ENCODE peak calls at places on chromosome 10, in ten cellular contexts. One of them, this sample, is unnamed.
A peak's percentile ranks its signal among the peaks of the same experiment; 100 is the strongest.

GRCh38 chr10:22825841-22826240 is 102.0 kb upstream of the ARMC3 start:
- DNase-seq in aorta: peak; percentile 68
- DNase-seq in CD8-positive, alpha-beta T cell: no peak
- DNase-seq in MM.1S: no peak
- DNase-seq in uterus: no peak
- DNase-seq in tibial nerve: no peak
- DNase-seq in PC-3: peak; percentile 73
- DNase-seq in mammary epithelial cell: no peak
- DNase-seq in small intestine: peak; percentile 45
- DNase-seq in Peyer's patch: no peak
- DNase-seq in this sample: no peak

GRCh38 chr10:84356951-84357350 is 28.6 kb downstream of the CCSER2 start:
- DNase-seq in mammary epithelial cell: no peak
- DNase-seq in Peyer's patch: no peak
- DNase-seq in MM.1S: no peak
- DNase-seq in tibial nerve: no peak
- DNase-seq in uterus: no peak
- DNase-seq in CD8-positive, alpha-beta T cell: no peak
- DNase-seq in small intestine: no peak
- DNase-seq in PC-3: no peak
- DNase-seq in aorta: no peak
- DNase-seq in this sample: no peak

GRCh38 chr10:62171791-62172190 is 96.9 kb downstream of the RTKN2 start:
- DNase-seq in MM.1S: no peak
- DNase-seq in PC-3: peak; percentile 81
- DNase-seq in CD8-positive, alpha-beta T cell: no peak
- DNase-seq in aorta: no peak
- DNase-seq in mammary epithelial cell: no peak
- DNase-seq in uterus: no peak
- DNase-seq in Peyer's patch: no peak
- DNase-seq in tibial nerve: no peak
- DNase-seq in small intestine: no peak
- DNase-seq in this sample: no peak

GRCh38 chr10:19922236-19922963 is 106.2 kb downstream of the PLXDC2 start:
- DNase-seq in mammary epithelial cell: peak; percentile 91
- DNase-seq in Peyer's patch: no peak
- DNase-seq in CD8-positive, alpha-beta T cell: no peak
- DNase-seq in uterus: peak; percentile 46
- DNase-seq in PC-3: peak; percentile 25
- DNase-seq in MM.1S: no peak
- DNase-seq in tibial nerve: no peak
- DNase-seq in aorta: no peak
- DNase-seq in small intestine: peak; percentile 86
- DNase-seq in this sample: peak; percentile 49

GRCh38 chr10:96646251-96646740 is 59.5 kb upstream of the TM9SF3 start:
- DNase-seq in mammary epithelial cell: no peak
- DNase-seq in small intestine: no peak
- DNase-seq in PC-3: no peak
- DNase-seq in CD8-positive, alpha-beta T cell: no peak
- DNase-seq in Peyer's patch: no peak
- DNase-seq in tibial nerve: no peak
- DNase-seq in uterus: no peak
- DNase-seq in MM.1S: no peak
- DNase-seq in aorta: no peak
- DNase-seq in this sample: no peak

GRCh38 chr10:69202332-69202731 is 17.8 kb upstream of the HKDC1 start:
- DNase-seq in CD8-positive, alpha-beta T cell: no peak
- DNase-seq in PC-3: no peak
- DNase-seq in aorta: no peak
- DNase-seq in mammary epithelial cell: no peak
- DNase-seq in uterus: no peak
- DNase-seq in MM.1S: peak; percentile 24
- DNase-seq in tibial nerve: no peak
- DNase-seq in Peyer's patch: no peak
- DNase-seq in small intestine: no peak
- DNase-seq in this sample: no peak

GRCh38 chr10:101588879-101589278 is 758 bp downstream of the DPCD start:
- DNase-seq in aorta: peak; percentile 29
- DNase-seq in tibial nerve: no peak
- DNase-seq in MM.1S: no peak
- DNase-seq in mammary epithelial cell: peak; percentile 20
- DNase-seq in PC-3: no peak
- DNase-seq in small intestine: peak; percentile 44
- DNase-seq in CD8-positive, alpha-beta T cell: no peak
- DNase-seq in uterus: no peak
- DNase-seq in Peyer's patch: no peak
- DNase-seq in this sample: no peak

GRCh38 chr10:122646511-122647382 is 52.9 kb downstream of the C10orf120 start:
- DNase-seq in PC-3: no peak
- DNase-seq in uterus: no peak
- DNase-seq in mammary epithelial cell: no peak
- DNase-seq in aorta: no peak
- DNase-seq in small intestine: peak; percentile 11
- DNase-seq in CD8-positive, alpha-beta T cell: no peak
- DNase-seq in tibial nerve: no peak
- DNase-seq in Peyer's patch: no peak
- DNase-seq in MM.1S: no peak
- DNase-seq in this sample: peak; percentile 30

GRCh38 chr10:60048146-60048545 is 141.8 kb upstream of the CCDC6 start:
- DNase-seq in small intestine: no peak
- DNase-seq in CD8-positive, alpha-beta T cell: no peak
- DNase-seq in aorta: no peak
- DNase-seq in PC-3: peak; percentile 87
- DNase-seq in mammary epithelial cell: peak; percentile 18
- DNase-seq in Peyer's patch: no peak
- DNase-seq in uterus: no peak
- DNase-seq in MM.1S: no peak
- DNase-seq in tibial nerve: no peak
- DNase-seq in this sample: peak; percentile 1

GRCh38 chr10:19347592-19347991 is 299.0 kb downstream of the MALRD1 start:
- DNase-seq in uterus: no peak
- DNase-seq in CD8-positive, alpha-beta T cell: no peak
- DNase-seq in MM.1S: no peak
- DNase-seq in PC-3: peak; percentile 4
- DNase-seq in small intestine: peak; percentile 13
- DNase-seq in aorta: no peak
- DNase-seq in Peyer's patch: no peak
- DNase-seq in tibial nerve: no peak
- DNase-seq in mammary epithelial cell: peak; percentile 0
- DNase-seq in this sample: no peak

GRCh38 chr10:101567165-101568006 is 20.7 kb downstream of the POLL start:
- DNase-seq in mammary epithelial cell: peak; percentile 15
- DNase-seq in CD8-positive, alpha-beta T cell: no peak
- DNase-seq in PC-3: no peak
- DNase-seq in uterus: peak; percentile 1
- DNase-seq in small intestine: no peak
- DNase-seq in Peyer's patch: peak; percentile 31
- DNase-seq in MM.1S: no peak
- DNase-seq in tibial nerve: no peak
- DNase-seq in aorta: no peak
- DNase-seq in this sample: no peak

GRCh38 chr10:110007701-110008517 is at the start of gene ADD3:
- DNase-seq in PC-3: peak; percentile 47
- DNase-seq in aorta: peak; percentile 96
- DNase-seq in tibial nerve: peak; percentile 94
- DNase-seq in Peyer's patch: peak; percentile 94
- DNase-seq in CD8-positive, alpha-beta T cell: peak; percentile 95
- DNase-seq in small intestine: peak; percentile 90
- DNase-seq in mammary epithelial cell: peak; percentile 69
- DNase-seq in uterus: peak; percentile 97
- DNase-seq in MM.1S: peak; percentile 89
- DNase-seq in this sample: peak; percentile 86

GRCh38 chr10:38143587-38143986 is 49.5 kb downstream of the ZNF37A start:
- DNase-seq in uterus: no peak
- DNase-seq in mammary epithelial cell: no peak
- DNase-seq in PC-3: no peak
- DNase-seq in Peyer's patch: no peak
- DNase-seq in small intestine: no peak
- DNase-seq in aorta: no peak
- DNase-seq in CD8-positive, alpha-beta T cell: no peak
- DNase-seq in MM.1S: no peak
- DNase-seq in tibial nerve: no peak
- DNase-seq in this sample: no peak

GRCh38 chr10:22597142-22597541 is 117.2 kb downstream of the PIP4K2A start:
- DNase-seq in small intestine: peak; percentile 56
- DNase-seq in aorta: no peak
- DNase-seq in mammary epithelial cell: no peak
- DNase-seq in tibial nerve: no peak
- DNase-seq in MM.1S: no peak
- DNase-seq in uterus: no peak
- DNase-seq in CD8-positive, alpha-beta T cell: no peak
- DNase-seq in PC-3: no peak
- DNase-seq in Peyer's patch: no peak
- DNase-seq in this sample: no peak

GRCh38 chr10:120632936-120633335 is 175.9 kb downstream of the PLPP4 start:
- DNase-seq in Peyer's patch: no peak
- DNase-seq in mammary epithelial cell: no peak
- DNase-seq in aorta: no peak
- DNase-seq in MM.1S: no peak
- DNase-seq in uterus: no peak
- DNase-seq in small intestine: no peak
- DNase-seq in PC-3: no peak
- DNase-seq in tibial nerve: no peak
- DNase-seq in CD8-positive, alpha-beta T cell: no peak
- DNase-seq in this sample: no peak

GRCh38 chr10:120632047-120632446 is 175.0 kb downstream of the PLPP4 start:
- DNase-seq in uterus: no peak
- DNase-seq in small intestine: no peak
- DNase-seq in tibial nerve: no peak
- DNase-seq in mammary epithelial cell: no peak
- DNase-seq in aorta: no peak
- DNase-seq in MM.1S: no peak
- DNase-seq in PC-3: peak; percentile 45
- DNase-seq in CD8-positive, alpha-beta T cell: no peak
- DNase-seq in Peyer's patch: no peak
- DNase-seq in this sample: no peak

GRCh38 chr10:120630266-120630665 is 173.2 kb downstream of the PLPP4 start:
- DNase-seq in MM.1S: no peak
- DNase-seq in PC-3: no peak
- DNase-seq in CD8-positive, alpha-beta T cell: no peak
- DNase-seq in tibial nerve: no peak
- DNase-seq in mammary epithelial cell: no peak
- DNase-seq in uterus: no peak
- DNase-seq in small intestine: no peak
- DNase-seq in aorta: no peak
- DNase-seq in Peyer's patch: no peak
- DNase-seq in this sample: no peak

GRCh38 chr10:120634629-120635028 is 177.6 kb downstream of the PLPP4 start:
- DNase-seq in tibial nerve: no peak
- DNase-seq in small intestine: no peak
- DNase-seq in Peyer's patch: no peak
- DNase-seq in uterus: no peak
- DNase-seq in mammary epithelial cell: no peak
- DNase-seq in aorta: no peak
- DNase-seq in CD8-positive, alpha-beta T cell: no peak
- DNase-seq in MM.1S: no peak
- DNase-seq in PC-3: no peak
- DNase-seq in this sample: no peak
- H3K36me3 ChIP-seq in tibial nerve: no peaks in the 10 kb centered on the region
- H3K36me3 ChIP-seq in small intestine: no peaks in the 10 kb centered on the region
- H3K36me3 ChIP-seq in Peyer's patch: no peaks in the 10 kb centered on the region
- H3K36me3 ChIP-seq in uterus: no peaks in the 10 kb centered on the region
- H3K36me3 ChIP-seq in mammary epithelial cell: no peaks in the 10 kb centered on the region
- H3K36me3 ChIP-seq in aorta: no peaks in the 10 kb centered on the region
- H3K36me3 ChIP-seq in CD8-positive, alpha-beta T cell: no peaks in the 10 kb centered on the region
- H3K36me3 ChIP-seq in MM.1S: no peaks in the 10 kb centered on the region
- H3K36me3 ChIP-seq in PC-3: no peaks in the 10 kb centered on the region
- H3K36me3 ChIP-seq in this sample: no peaks in the 10 kb centered on the region

GRCh38 chr10:102863660-102864059 is 5.6 kb upstream of the AS3MT start:
- DNase-seq in Peyer's patch: no peak
- DNase-seq in aorta: no peak
- DNase-seq in uterus: no peak
- DNase-seq in mammary epithelial cell: no peak
- DNase-seq in CD8-positive, alpha-beta T cell: no peak
- DNase-seq in MM.1S: no peak
- DNase-seq in tibial nerve: no peak
- DNase-seq in small intestine: no peak
- DNase-seq in PC-3: no peak
- DNase-seq in this sample: no peak

GRCh38 chr10:102870221-102870620 is 951 bp downstream of the AS3MT start:
- DNase-seq in MM.1S: no peak
- DNase-seq in aorta: no peak
- DNase-seq in Peyer's patch: no peak
- DNase-seq in tibial nerve: no peak
- DNase-seq in small intestine: no peak
- DNase-seq in CD8-positive, alpha-beta T cell: no peak
- DNase-seq in PC-3: no peak
- DNase-seq in uterus: no peak
- DNase-seq in mammary epithelial cell: no peak
- DNase-seq in this sample: no peak

GRCh38 chr10:102865620-102866019 is 3.6 kb upstream of the AS3MT start:
- DNase-seq in tibial nerve: no peak
- DNase-seq in mammary epithelial cell: no peak
- DNase-seq in CD8-positive, alpha-beta T cell: no peak
- DNase-seq in small intestine: no peak
- DNase-seq in aorta: no peak
- DNase-seq in MM.1S: no peak
- DNase-seq in uterus: no peak
- DNase-seq in PC-3: no peak
- DNase-seq in Peyer's patch: no peak
- DNase-seq in this sample: no peak

GRCh38 chr10:102869290-102870198 is at the start of gene AS3MT:
- DNase-seq in tibial nerve: no peak
- DNase-seq in mammary epithelial cell: no peak
- DNase-seq in MM.1S: no peak
- DNase-seq in small intestine: peak; percentile 28
- DNase-seq in CD8-positive, alpha-beta T cell: no peak
- DNase-seq in uterus: peak; percentile 58
- DNase-seq in aorta: peak; percentile 61
- DNase-seq in PC-3: peak; percentile 23
- DNase-seq in Peyer's patch: peak; percentile 51
- DNase-seq in this sample: peak; percentile 54

GRCh38 chr10:102868976-102869289 is 337 bp upstream of the AS3MT start:
- DNase-seq in tibial nerve: no peak
- DNase-seq in Peyer's patch: no peak
- DNase-seq in PC-3: no peak
- DNase-seq in MM.1S: no peak
- DNase-seq in uterus: no peak
- DNase-seq in mammary epithelial cell: no peak
- DNase-seq in small intestine: no peak
- DNase-seq in aorta: no peak
- DNase-seq in CD8-positive, alpha-beta T cell: no peak
- DNase-seq in this sample: no peak
- H3K4me3 ChIP-seq in tibial nerve: peak overlapping the region; percentile 52
- H3K4me3 ChIP-seq in Peyer's patch: peak overlapping the region; percentile 61
- H3K4me3 ChIP-seq in PC-3: peak overlapping the region; percentile 69
- H3K4me3 ChIP-seq in MM.1S: no peak overlapping the region
- H3K4me3 ChIP-seq in uterus: peak overlapping the region; percentile 44
- H3K4me3 ChIP-seq in mammary epithelial cell: peak overlapping the region; percentile 43
- H3K4me3 ChIP-seq in small intestine: peak overlapping the region; percentile 42
- H3K4me3 ChIP-seq in aorta: peak overlapping the region; percentile 36
- H3K4me3 ChIP-seq in CD8-positive, alpha-beta T cell: no peak overlapping the region
- H3K4me3 ChIP-seq in this sample: peak overlapping the region; percentile 42

GRCh38 chr10:108597031-108597430 is 1326.3 kb downstream of the XPNPEP1 start:
- DNase-seq in MM.1S: no peak
- DNase-seq in tibial nerve: no peak
- DNase-seq in Peyer's patch: no peak
- DNase-seq in PC-3: peak; percentile 77
- DNase-seq in small intestine: no peak
- DNase-seq in aorta: no peak
- DNase-seq in CD8-positive, alpha-beta T cell: no peak
- DNase-seq in mammary epithelial cell: no peak
- DNase-seq in uterus: no peak
- DNase-seq in this sample: no peak
- H3K9me3 ChIP-seq in MM.1S: no peaks in the 10 kb centered on the region
- H3K9me3 ChIP-seq in tibial nerve: no peaks in the 10 kb centered on the region
- H3K9me3 ChIP-seq in Peyer's patch: no peaks in the 10 kb centered on the region
- H3K9me3 ChIP-seq in PC-3: no peaks in the 10 kb centered on the region
- H3K9me3 ChIP-seq in small intestine: no peaks in the 10 kb centered on the region
- H3K9me3 ChIP-seq in aorta: no peaks in the 10 kb centered on the region
- H3K9me3 ChIP-seq in CD8-positive, alpha-beta T cell: no peaks in the 10 kb centered on the region
- H3K9me3 ChIP-seq in mammary epithelial cell: peaks cover 6% of the 10 kb centered on the region
- H3K9me3 ChIP-seq in uterus: no peaks in the 10 kb centered on the region
- H3K9me3 ChIP-seq in this sample: no peaks in the 10 kb centered on the region

GRCh38 chr10:67978749-67979148 is 94.3 kb downstream of the SIRT1 start:
- DNase-seq in uterus: no peak
- DNase-seq in Peyer's patch: no peak
- DNase-seq in MM.1S: no peak
- DNase-seq in PC-3: no peak
- DNase-seq in mammary epithelial cell: no peak
- DNase-seq in aorta: no peak
- DNase-seq in tibial nerve: no peak
- DNase-seq in CD8-positive, alpha-beta T cell: no peak
- DNase-seq in small intestine: no peak
- DNase-seq in this sample: peak; percentile 35
- H3K36me3 ChIP-seq in uterus: no peaks in the 10 kb centered on the region
- H3K36me3 ChIP-seq in Peyer's patch: peaks cover 56% of the 10 kb centered on the region
- H3K36me3 ChIP-seq in MM.1S: no peaks in the 10 kb centered on the region
- H3K36me3 ChIP-seq in PC-3: peaks cover 51% of the 10 kb centered on the region
- H3K36me3 ChIP-seq in mammary epithelial cell: peaks cover 23% of the 10 kb centered on the region
- H3K36me3 ChIP-seq in aorta: no peaks in the 10 kb centered on the region
- H3K36me3 ChIP-seq in tibial nerve: peaks cover 93% of the 10 kb centered on the region
- H3K36me3 ChIP-seq in CD8-positive, alpha-beta T cell: peaks cover 9% of the 10 kb centered on the region
- H3K36me3 ChIP-seq in small intestine: peaks cover 5% of the 10 kb centered on the region
- H3K36me3 ChIP-seq in this sample: peaks cover 97% of the 10 kb centered on the region

This sample was measured in MG63.